ENCODE peak calls at places on chromosomes 5 and 9, in seven cellular contexts. L is Panc1, Y is transverse colon, S is neural progenitor cell, R is psoas muscle, C is brain microvascular endothelial cell, N is heart right ventricle. Q is an unnamed sample. For H3K27me3, the result is how much of the 10 kb centered on the place peaks cover.

GRCh38 chr9:3468407-3469205 is 57.2 kb downstream of the RFX3 start:
- DNase-seq in C (no peak), Y (no peak), N (no peak), S (no peak), L (no peak), R (no peak), Q (no peak)

GRCh38 chr9:38734831-38735230 is 14.9 kb upstream of the FAM240B start:
- DNase-seq in N (no peak), C (no peak), S (no peak), L (no peak), R (no peak), Y (no peak), Q (no peak)

GRCh38 chr5:151585970-151586369 is 5.2 kb downstream of the FAT2 start:
- DNase-seq in N (peak), C (no peak), S (no peak), R (peak), Y (no peak), L (no peak), Q (no peak)

GRCh38 chr9:98311541-98311940 is 56.1 kb upstream of the TBC1D2 start:
- DNase-seq in L (no peak), S (no peak), N (no peak), C (no peak), Y (no peak), R (no peak), Q (no peak)

GRCh38 chr5:16550316-16550952 is 66.4 kb downstream of the RETREG1 start:
- DNase-seq in Y (peak), L (peak), R (no peak), S (peak), C (no peak), N (no peak), Q (peak)

GRCh38 chr5:60446917-60447316 is 253.0 kb downstream of the DEPDC1B start:
- DNase-seq in Y (no peak), R (no peak), S (no peak), N (no peak), L (no peak), C (no peak), Q (no peak)

GRCh38 chr9:28999057-28999456 is 1425.8 kb upstream of the C9orf72 start:
- DNase-seq in R (no peak), C (no peak), N (no peak), S (no peak), L (no peak), Y (no peak), Q (no peak)

GRCh38 chr9:37925786-37926736 is 22.1 kb upstream of the SLC25A51 start:
- DNase-seq in S (no peak), Y (no peak), N (no peak), R (no peak), L (no peak), C (no peak), Q (no peak)

GRCh38 chr5:74798977-74799911 is 32.2 kb downstream of the NSA2 start:
- DNase-seq in S (no peak), Y (no peak), R (no peak), C (no peak), L (no peak), N (no peak), Q (no peak)

GRCh38 chr5:76083555-76084495 is 642 bp downstream of the SV2C start:
- DNase-seq in C (no peak), S (peak), Y (no peak), N (no peak), R (no peak), L (no peak), Q (peak)

GRCh38 chr9:134178781-134179551 is 14.6 kb upstream of the RNU6ATAC start:
- DNase-seq in S (no peak), L (no peak), N (no peak), R (peak), C (no peak), Y (peak), Q (peak)

GRCh38 chr9:110578575-110578895 is 1.0 kb downstream of the SVEP1 start:
- DNase-seq in S (peak), Y (no peak), C (no peak), N (no peak), L (no peak), R (no peak), Q (no peak)

GRCh38 chr9:98360176-98360708 is 104.8 kb upstream of the TBC1D2 start:
- DNase-seq in L (no peak), R (no peak), S (peak), C (no peak), N (no peak), Y (no peak), Q (no peak)

GRCh38 chr9:127555830-127556820 is 56.0 kb upstream of the STXBP1 start:
- DNase-seq in Y (peak), R (peak), L (no peak), C (peak), S (no peak), N (peak), Q (no peak)

GRCh38 chr5:51377151-51378060 is 5.8 kb upstream of the ISL1 start:
- DNase-seq in N (no peak), C (no peak), L (no peak), S (peak), R (no peak), Y (no peak), Q (peak)

GRCh38 chr5:16152601-16153568 is 26.7 kb downstream of the MARCHF11 start:
- DNase-seq in R (no peak), C (no peak), L (no peak), N (no peak), S (no peak), Y (no peak), Q (no peak)

GRCh38 chr5:155978805-155979204 is 348.2 kb upstream of the SGCD start:
- DNase-seq in C (no peak), Y (no peak), L (no peak), S (no peak), R (no peak), N (no peak), Q (no peak)

GRCh38 chr9:1208185-1208584 is 158.0 kb downstream of the DMRT2 start:
- DNase-seq in Y (no peak), S (no peak), N (no peak), C (peak), R (peak), L (no peak), Q (no peak)

GRCh38 chr5:93642526-93642925 is 59.5 kb downstream of the NR2F1 start:
- DNase-seq in C (no peak), L (no peak), R (no peak), Y (no peak), N (no peak), S (no peak), Q (no peak)

GRCh38 chr9:96441798-96442445 is 8.0 kb upstream of the HABP4 start:
- DNase-seq in C (no peak), S (no peak), Y (no peak), N (no peak), L (no peak), R (no peak), Q (no peak)

GRCh38 chr5:132749506-132749905 is 2.3 kb downstream of the CCNI2 start:
- DNase-seq in R (no peak), N (no peak), C (no peak), L (no peak), S (no peak), Y (peak), Q (no peak)

GRCh38 chr5:89067362-89067761 is 184.4 kb upstream of the MEF2C start:
- DNase-seq in L (no peak), Y (no peak), N (no peak), C (no peak), S (no peak), R (no peak), Q (no peak)

GRCh38 chr9:106875548-106875947 is 12.6 kb downstream of the ZNF462 start:
- DNase-seq in Y (no peak), R (no peak), C (peak), N (no peak), S (no peak), L (no peak), Q (no peak)

GRCh38 chr9:72539824-72540347 is 18.5 kb downstream of the TMC1 start:
- DNase-seq in L (no peak), N (no peak), R (no peak), S (peak), C (no peak), Y (no peak), Q (peak)

GRCh38 chr5:141558150-141558549 is 60.6 kb downstream of the DIAPH1 start:
- DNase-seq in R (no peak), S (no peak), Y (no peak), N (no peak), L (no peak), C (no peak), Q (peak)

GRCh38 chr5:172950176-172950965 is 8.9 kb upstream of the RPL26L1 start:
- DNase-seq in N (no peak), L (no peak), S (no peak), C (no peak), Y (no peak), R (no peak), Q (no peak)

GRCh38 chr5:111513175-111513520 is 813 bp upstream of the STARD4 start:
- DNase-seq in N (no peak), R (no peak), Y (no peak), C (no peak), S (no peak), L (no peak), Q (no peak)

GRCh38 chr5:143431789-143432188 is 28.3 kb upstream of the NR3C1 start:
- DNase-seq in L (no peak), C (no peak), R (no peak), Y (no peak), N (no peak), S (no peak), Q (no peak)

GRCh38 chr5:36356915-36357314 is 55.2 kb upstream of the RANBP3L start:
- DNase-seq in S (no peak), L (no peak), N (no peak), C (no peak), R (no peak), Y (no peak), Q (no peak)

GRCh38 chr9:128288273-128289004 is 12.4 kb downstream of the SWI5 start:
- DNase-seq in L (no peak), R (no peak), N (no peak), S (no peak), C (no peak), Y (no peak), Q (no peak)

GRCh38 chr5:149853701-149854100 is 90.9 kb downstream of the PDE6A start:
- DNase-seq in S (no peak), R (no peak), Y (no peak), L (no peak), C (no peak), N (no peak), Q (no peak)

GRCh38 chr5:172486451-172486850 is 32.1 kb upstream of the SH3PXD2B start:
- DNase-seq in N (peak), Y (no peak), S (no peak), C (no peak), R (no peak), L (no peak), Q (no peak)

GRCh38 chr5:147639303-147639702 is 129.4 kb upstream of the DPYSL3 start:
- DNase-seq in C (no peak), L (no peak), N (no peak), S (no peak), Y (no peak), R (no peak), Q (no peak)

GRCh38 chr5:8839361-8840055 is 706.4 kb downstream of the SEMA5A start:
- DNase-seq in N (no peak), R (no peak), L (no peak), S (no peak), Y (no peak), C (no peak), Q (no peak)

GRCh38 chr5:150213530-150213929 is 23.7 kb downstream of the SLC6A7 start:
- DNase-seq in N (no peak), Y (no peak), R (no peak), C (peak), S (no peak), L (no peak), Q (no peak)

GRCh38 chr9:5553211-5553610 is 42.9 kb downstream of the PDCD1LG2 start:
- DNase-seq in L (no peak), R (no peak), C (peak), Y (no peak), N (no peak), S (no peak), Q (no peak)

GRCh38 chr5:133638436-133638835 is 26.1 kb upstream of the FSTL4 start:
- DNase-seq in S (no peak), C (no peak), L (no peak), Y (no peak), N (no peak), R (no peak), Q (no peak)

GRCh38 chr5:57302643-57303042 is 128.8 kb downstream of the GPBP1 start:
- DNase-seq in S (no peak), C (peak), R (no peak), Y (no peak), L (no peak), N (no peak), Q (no peak)

GRCh38 chr9:37374892-37375291 is 47.6 kb upstream of the GRHPR start:
- DNase-seq in N (no peak), C (no peak), R (no peak), L (no peak), S (no peak), Y (no peak), Q (no peak)

DNA sequence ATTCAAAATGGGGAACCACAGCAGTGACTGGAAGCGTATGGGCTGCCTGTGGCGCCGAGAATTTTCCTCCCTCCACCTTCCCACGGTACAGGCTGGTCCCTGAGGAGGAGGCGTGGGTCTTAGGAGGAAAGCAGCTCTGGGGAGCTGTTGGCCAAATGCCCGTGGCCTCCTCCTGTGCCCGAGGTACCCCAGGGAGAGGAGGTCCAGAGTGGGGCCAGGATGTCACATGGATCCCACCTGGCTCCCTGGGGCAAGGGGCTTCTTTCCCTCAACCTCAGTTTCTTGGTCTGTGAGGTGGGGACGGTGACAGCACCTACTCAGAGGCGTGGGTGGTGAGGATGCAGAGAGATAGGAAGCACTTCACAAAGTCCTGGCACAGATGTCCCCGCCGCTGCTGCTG is 16.5 kb downstream of the PRRX2 start:
- DNase-seq in S (no peak), Y (no peak), N (no peak), L (no peak), R (no peak), C (no peak), Q (peak)
- H3K27me3 ChIP-seq in S (under half), Y (under half), N (under half), L (under half), R (under half), C (under half), Q (under half)

GRCh38 chr9:88993327-88993726 is 2.1 kb downstream of the S1PR3 start:
- DNase-seq in L (no peak), R (no peak), S (no peak), N (no peak), C (no peak), Y (no peak), Q (peak)
- H3K4me3 ChIP-seq in L (no peak), R (peak), S (peak), N (peak), C (peak), Y (no peak), Q (peak)

DNA sequence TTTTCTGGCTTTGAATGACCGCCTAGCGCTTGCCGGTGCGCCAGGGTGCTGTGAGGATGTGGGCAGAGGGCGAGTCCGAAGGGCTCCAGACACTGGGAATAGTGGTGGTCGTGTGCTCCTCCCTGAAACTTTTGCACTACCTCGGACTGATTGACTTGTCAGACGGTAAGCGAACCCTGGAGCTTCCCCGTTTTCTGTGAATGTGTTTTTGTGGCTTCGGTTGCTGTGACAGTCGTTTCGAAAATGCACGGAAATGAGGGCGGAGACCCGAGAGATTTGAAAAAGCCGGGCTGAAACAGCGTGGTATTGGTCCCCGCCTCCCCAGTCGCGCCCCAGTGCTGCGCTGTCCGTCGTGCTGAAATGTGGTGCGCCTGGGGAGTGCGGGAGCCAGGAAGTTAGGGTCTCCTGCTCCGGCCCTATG is 102.5 kb upstream of the GABRP start:
- DNase-seq in N (peak), R (no peak), Y (no peak), S (peak), C (peak), L (no peak), Q (peak)
- H3K27me3 ChIP-seq in N (under half), R (under half), Y (under half), S (half or more), C (under half), L (under half), Q (half or more)

GRCh38 chr9:131776036-131776435 is 36.2 kb upstream of the RAPGEF1 start:
- DNase-seq in L (no peak), C (no peak), N (no peak), R (no peak), S (no peak), Y (no peak), Q (no peak)
- H3K4me3 ChIP-seq in L (no peak), C (no peak), N (no peak), R (no peak), S (no peak), Y (no peak), Q (no peak)

GRCh38 chr9:137878957-137879555 is 1.5 kb downstream of the CACNA1B start:
- DNase-seq in C (no peak), N (no peak), S (no peak), Y (no peak), R (no peak), L (no peak), Q (no peak)
- H3K27me3 ChIP-seq in C (under half), N (half or more), S (under half), Y (half or more), R (under half), L (under half), Q (under half)

GRCh38 chr5:24188196-24188595 is 456.6 kb downstream of the CDH10 start:
- DNase-seq in S (no peak), C (no peak), R (no peak), N (no peak), L (no peak), Y (no peak), Q (no peak)
- H3K4me3 ChIP-seq in S (no peak), C (no peak), R (no peak), N (no peak), L (no peak), Y (no peak), Q (no peak)

DNA sequence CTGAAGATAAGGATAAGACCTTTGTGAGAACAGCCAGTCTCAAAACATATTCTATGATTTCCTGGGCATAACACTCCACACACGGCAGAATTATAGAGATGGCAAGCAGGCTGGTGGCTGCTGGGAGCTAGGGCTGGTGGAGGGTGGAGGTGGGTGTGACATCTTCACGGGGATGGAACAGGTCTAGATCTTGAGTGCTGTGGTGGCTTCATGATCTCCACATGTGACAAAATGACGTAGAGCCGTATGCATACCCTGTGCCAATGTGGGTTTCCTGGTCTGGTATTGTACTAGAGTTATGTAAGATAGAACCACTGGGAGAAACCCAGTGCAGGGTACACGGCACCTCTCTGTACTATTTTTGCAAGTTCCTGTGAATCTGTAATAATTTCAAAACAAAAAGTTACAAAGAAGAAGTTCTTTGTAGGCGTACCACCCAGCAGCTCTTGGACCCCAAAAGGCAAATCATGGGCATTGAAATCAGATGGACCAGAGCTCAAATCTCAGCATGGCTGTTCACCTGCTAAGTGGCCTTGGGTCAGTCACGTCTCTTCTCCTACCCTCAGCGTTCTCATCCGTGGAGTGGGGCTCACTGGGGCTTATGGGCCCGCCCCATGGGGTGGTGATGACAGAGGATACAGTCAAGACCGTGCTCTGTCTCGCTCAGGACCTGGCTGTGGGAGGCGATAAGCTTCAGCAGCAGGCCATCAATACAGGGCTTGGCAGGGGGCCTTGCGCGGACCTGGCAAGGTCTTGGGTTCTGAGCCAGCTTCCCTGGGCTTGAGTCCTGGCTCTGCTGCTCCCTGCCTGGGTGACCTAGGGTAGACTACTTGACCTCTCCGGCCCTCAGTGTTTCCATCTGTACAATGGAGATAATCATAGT is 74.7 kb upstream of the UNC5A start:
- DNase-seq in S (no peak), C (no peak), Y (peak), R (no peak), N (no peak), L (no peak), Q (peak)
- H3K27me3 ChIP-seq in S (under half), C (under half), Y (half or more), R (under half), N (half or more), L (under half), Q (under half)